ENCODE peak calls at places on chromosomes 7 and 10, in eight cellular contexts. B, N, U, M, G, W, A and F are unnamed samples.
A peak's percentile ranks its signal among the peaks of the same experiment; 100 is the strongest.

GRCh38 chr7:81725496-81726117 is 44.2 kb downstream of the HGF start:
- DNase-seq in B (peak; percentile 69), N (peak; percentile 64), U (peak; percentile 60), M (no peak), G (no peak), W (no peak), A (no peak), F (peak; percentile 80)

GRCh38 chr10:8040651-8041050 is 13.8 kb upstream of the GATA3 start:
- DNase-seq in B (no peak), N (no peak), U (no peak), M (no peak), G (no peak), W (no peak), A (no peak), F (no peak)

GRCh38 chr7:66832531-66833351 is 88.3 kb upstream of the TMEM248 start:
- DNase-seq in B (no peak), N (no peak), U (no peak), M (no peak), G (no peak), W (no peak), A (no peak), F (no peak)

GRCh38 chr7:128362670-128363069 is 1.2 kb upstream of the PRRT4 start:
- DNase-seq in B (no peak), N (no peak), U (no peak), M (no peak), G (no peak), W (no peak), A (no peak), F (no peak)

GRCh38 chr10:100747061-100747825 is 1.9 kb downstream of the PAX2 start:
- DNase-seq in B (peak; percentile 37), N (no peak), U (no peak), M (no peak), G (no peak), W (no peak), A (no peak), F (no peak)

GRCh38 chr10:95350212-95350829 is 59.5 kb upstream of the PDLIM1 start:
- DNase-seq in B (no peak), N (no peak), U (no peak), M (no peak), G (no peak), W (peak; percentile 12), A (no peak), F (no peak)

GRCh38 chr7:155483868-155484325 is 26.0 kb downstream of the EN2 start:
- DNase-seq in B (no peak), N (no peak), U (no peak), M (no peak), G (peak; percentile 63), W (no peak), A (no peak), F (peak; percentile 23)

GRCh38 chr7:28409716-28410627 is 2.3 kb upstream of the CREB5 start:
- DNase-seq in B (peak; percentile 63), N (no peak), U (no peak), M (no peak), G (peak; percentile 74), W (peak; percentile 8), A (no peak), F (peak; percentile 59)

GRCh38 chr7:22137466-22137865 is 191.8 kb upstream of the CDCA7L start:
- DNase-seq in B (no peak), N (peak; percentile 28), U (no peak), M (no peak), G (no peak), W (no peak), A (no peak), F (peak; percentile 23)

GRCh38 chr10:50394832-50395231 is 143.5 kb upstream of the ASAH2 start:
- DNase-seq in B (no peak), N (no peak), U (no peak), M (no peak), G (no peak), W (no peak), A (no peak), F (no peak)

GRCh38 chr10:125084191-125085186 is 75.9 kb downstream of the CTBP2 start:
- DNase-seq in B (peak; percentile 97), N (peak; percentile 70), U (peak; percentile 87), M (no peak), G (no peak), W (no peak), A (no peak), F (peak; percentile 90)

GRCh38 chr7:4215176-4215720 is 466.8 kb upstream of the FOXK1 start:
- DNase-seq in B (no peak), N (no peak), U (no peak), M (no peak), G (no peak), W (no peak), A (no peak), F (no peak)